ENCODE peak calls at places on chromosomes 5 and 9, in four cellular contexts. G is A549, N is K562, T is HepG2. B is an unnamed sample.

GRCh38 chr5:149088686-149089085 is 25.8 kb upstream of the SH3TC2 start:
- DNase-seq in G (no peak), N (no peak), T (no peak), B (no peak)

GRCh38 chr5:74483001-74483400 is 157.5 kb downstream of the ENC1 start:
- DNase-seq in G (no peak), N (no peak), T (no peak), B (no peak)

GRCh38 chr5:149549461-149550266 is 1.6 kb downstream of the CSNK1A1 start:
- DNase-seq in G (peak; percentile 35), N (peak; percentile 46), T (peak; percentile 86), B (peak; percentile 66)

GRCh38 chr9:130299785-130300615 is 34.4 kb downstream of the HMCN2 start:
- DNase-seq in G (no peak), N (no peak), T (no peak), B (no peak)

GRCh38 chr9:88072831-88073365 is 65.4 kb downstream of the SPATA31C2 start:
- DNase-seq in G (no peak), N (no peak), T (no peak), B (no peak)

GRCh38 chr9:90069107-90069506 is 464.3 kb downstream of the GADD45G start:
- DNase-seq in G (no peak), N (no peak), T (no peak), B (no peak)

GRCh38 chr9:70874451-70874850 is 247.0 kb downstream of the TRPM3 start:
- DNase-seq in G (no peak), N (no peak), T (no peak), B (no peak)

GRCh38 chr5:67206381-67207328 is 10.1 kb upstream of the CD180 start:
- DNase-seq in G (peak; percentile 63), N (peak; percentile 76), T (peak; percentile 53), B (peak; percentile 84)

GRCh38 chr5:126014691-126015090 is 408.5 kb upstream of the GRAMD2B start:
- DNase-seq in G (no peak), N (no peak), T (no peak), B (no peak)

GRCh38 chr5:107893642-107894041 is 222.9 kb upstream of the EFNA5 start:
- DNase-seq in G (no peak), N (no peak), T (no peak), B (peak; percentile 32)

GRCh38 chr5:76503929-76504328 is 100.8 kb downstream of the IQGAP2 start:
- DNase-seq in G (no peak), N (no peak), T (peak; percentile 28), B (no peak)

GRCh38 chr5:178642351-178642909 is 15.6 kb upstream of the CLK4 start:
- DNase-seq in G (no peak), N (no peak), T (no peak), B (peak; percentile 79)

GRCh38 chr5:176870110-176870591 is 29.0 kb downstream of the HK3 start:
- DNase-seq in G (peak; percentile 85), N (peak; percentile 85), T (peak; percentile 51), B (peak; percentile 38)

GRCh38 chr5:64180661-64181343 is 15.2 kb downstream of the RNF180 start:
- DNase-seq in G (no peak), N (no peak), T (no peak), B (no peak)

GRCh38 chr9:97840521-97840920 is 12.5 kb upstream of the FOXE1 start:
- DNase-seq in G (no peak), N (no peak), T (no peak), B (peak; percentile 44)

GRCh38 chr9:99955606-99956005 is 49.2 kb downstream of the STX17 start:
- DNase-seq in G (no peak), N (no peak), T (no peak), B (no peak)

GRCh38 chr5:69295088-69295754 is 37.4 kb downstream of the CCDC125 start:
- DNase-seq in G (no peak), N (no peak), T (no peak), B (peak; percentile 76)

GRCh38 chr9:113876806-113877236 is 712 bp downstream of the ZNF618 start:
- DNase-seq in G (no peak), N (no peak), T (no peak), B (peak; percentile 27)

GRCh38 chr9:95788486-95789110 is 86.9 kb upstream of the ERCC6L2 start:
- DNase-seq in G (no peak), N (no peak), T (no peak), B (no peak)

GRCh38 chr9:124239249-124240073 is 18.3 kb upstream of the NEK6 start:
- DNase-seq in G (no peak), N (no peak), T (no peak), B (no peak)

GRCh38 chr9:78644359-78644758 is 347.4 kb downstream of the PSAT1 start:
- DNase-seq in G (no peak), N (no peak), T (no peak), B (peak; percentile 29)

GRCh38 chr9:82549174-82549821 is 513.6 kb downstream of the RASEF start:
- DNase-seq in G (no peak), N (no peak), T (peak; percentile 21), B (no peak)
- TF ChIP-seq MAZ in G (no peak), N (no peak), T (no peak), B (no peak)

GRCh38 chr5:109676920-109677319 is 12.8 kb upstream of the MAN2A1 start:
- DNase-seq in G (no peak), N (no peak), T (no peak), B (no peak)

GRCh38 chr5:109685916-109686315 is 3.8 kb upstream of the MAN2A1 start:
- DNase-seq in G (no peak), N (no peak), T (no peak), B (no peak)

GRCh38 chr5:109681763-109682162 is 8.0 kb upstream of the MAN2A1 start:
- DNase-seq in G (no peak), N (no peak), T (no peak), B (no peak)

DNA sequence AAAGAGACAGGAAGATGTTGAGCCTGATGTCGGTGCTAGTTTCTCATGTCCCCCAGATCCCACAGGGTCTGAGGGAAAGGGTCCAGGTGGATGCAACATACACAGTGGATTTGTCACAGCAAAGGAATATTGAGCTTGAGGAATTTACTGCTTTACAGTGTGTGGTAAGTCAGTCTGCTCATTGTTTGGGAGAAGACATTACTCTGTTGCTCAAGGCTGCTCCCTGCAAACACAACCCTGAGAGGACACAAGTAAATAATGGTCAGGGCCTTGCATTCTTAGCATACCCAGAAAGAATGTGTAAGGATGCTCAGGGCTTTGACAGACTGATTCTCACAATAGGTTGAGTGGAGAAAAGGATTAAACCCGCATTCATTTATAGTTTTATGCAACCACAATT is 7.3 kb upstream of the MAN2A1 start:
- DNase-seq in G (no peak), N (no peak), T (no peak), B (peak; percentile 19)
- TF ChIP-seq MAZ in G (no peak), N (no peak), T (no peak), B (no peak)

GRCh38 chr5:79020861-79021561 is 35.9 kb upstream of the ARSB start:
- DNase-seq in G (peak; percentile 28), N (peak; percentile 52), T (peak; percentile 27), B (peak; percentile 78)
- TF ChIP-seq MAZ in G (no peak), N (no peak), T (no peak), B (no peak)

GRCh38 chr5:6703791-6704190 is 9.4 kb upstream of the TENT4A start:
- DNase-seq in G (no peak), N (no peak), T (no peak), B (peak; percentile 63)
- TF ChIP-seq MAZ in G (no peak), N (no peak), T (no peak), B (no peak)

DNA sequence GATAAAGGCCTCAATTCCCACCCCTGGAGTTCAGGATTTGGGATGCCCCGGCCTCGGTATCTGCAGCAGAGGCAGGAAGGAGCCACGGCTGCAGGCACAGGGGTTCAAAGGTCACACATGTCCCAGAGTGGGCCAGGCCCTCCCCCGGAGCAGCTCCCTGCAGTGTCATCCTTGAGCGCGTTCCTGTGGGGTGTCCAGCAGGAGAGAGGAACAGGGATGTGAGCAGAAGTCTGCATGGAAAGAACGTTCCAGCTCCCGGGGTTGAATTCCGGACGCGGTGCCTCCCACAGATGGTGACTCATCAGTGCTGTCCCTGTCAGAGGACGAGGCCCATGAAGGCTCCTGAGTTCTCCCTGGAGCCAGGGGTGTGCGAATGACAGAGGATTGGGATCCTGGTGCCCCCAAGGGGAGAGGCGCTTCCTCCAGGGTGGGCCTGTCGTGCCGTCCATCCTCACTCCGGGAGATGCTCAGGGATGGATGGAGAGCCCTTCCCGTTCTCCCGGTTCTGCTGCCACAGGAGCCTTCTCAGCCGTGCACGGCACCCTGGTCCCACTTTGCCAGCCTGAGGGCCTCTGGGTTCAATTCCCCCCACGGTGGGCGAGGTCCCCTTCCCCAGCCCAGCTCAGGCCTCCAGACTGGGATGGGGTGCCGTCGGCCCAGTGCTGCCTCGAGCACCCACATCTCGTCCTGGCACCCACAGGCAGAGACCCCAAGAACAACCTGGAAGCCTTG is 3.1 kb downstream of the LCN1 start:
- DNase-seq in G (no peak), N (no peak), T (no peak), B (no peak)
- TF ChIP-seq MAZ in G (no peak), N (no peak), T (no peak), B (no peak)

B was measured in IMR-90.